ENCODE peak calls at places on chromosomes 4 and X, in ten cellular contexts. One of them, this sample, is unnamed.
A peak's percentile ranks its signal among the peaks of the same experiment; 100 is the strongest.

GRCh38 chr4:144174401-144175067 is 34.0 kb upstream of the GYPA start:
- DNase-seq in endodermal cell: no peak
- DNase-seq in foreskin fibroblast: peak; percentile 37
- DNase-seq in epithelial cell of esophagus: peak; percentile 75
- DNase-seq in fibroblast of lung: peak; percentile 58
- DNase-seq in MCF 10A: peak; percentile 66
- DNase-seq in endothelial cell: peak; percentile 6
- DNase-seq in cardiac fibroblast: peak; percentile 82
- DNase-seq in HFFc6: peak; percentile 66
- DNase-seq in AG10803: peak; percentile 60
- DNase-seq in this sample: no peak

GRCh38 chrX:103012945-103013344 is 51.0 kb downstream of the BEX1 start:
- DNase-seq in epithelial cell of esophagus: no peak
- DNase-seq in MCF 10A: peak; percentile 3
- DNase-seq in cardiac fibroblast: no peak
- DNase-seq in foreskin fibroblast: no peak
- DNase-seq in fibroblast of lung: no peak
- DNase-seq in endothelial cell: no peak
- DNase-seq in HFFc6: no peak
- DNase-seq in endodermal cell: no peak
- DNase-seq in AG10803: no peak
- DNase-seq in this sample: no peak

GRCh38 chrX:131734621-131735020 is 190.7 kb downstream of the OR13H1 start:
- DNase-seq in fibroblast of lung: peak; percentile 61
- DNase-seq in foreskin fibroblast: no peak
- DNase-seq in epithelial cell of esophagus: no peak
- DNase-seq in endodermal cell: no peak
- DNase-seq in MCF 10A: peak; percentile 88
- DNase-seq in AG10803: no peak
- DNase-seq in HFFc6: no peak
- DNase-seq in endothelial cell: no peak
- DNase-seq in cardiac fibroblast: no peak
- DNase-seq in this sample: no peak

GRCh38 chr4:61373901-61374611 is 173.9 kb downstream of the ADGRL3 start:
- DNase-seq in HFFc6: no peak
- DNase-seq in endodermal cell: no peak
- DNase-seq in epithelial cell of esophagus: peak; percentile 61
- DNase-seq in fibroblast of lung: peak; percentile 74
- DNase-seq in MCF 10A: peak; percentile 64
- DNase-seq in endothelial cell: no peak
- DNase-seq in foreskin fibroblast: peak; percentile 19
- DNase-seq in cardiac fibroblast: peak; percentile 82
- DNase-seq in AG10803: no peak
- DNase-seq in this sample: no peak

GRCh38 chr4:8377103-8378075 is 63.1 kb downstream of the ACOX3 start:
- DNase-seq in MCF 10A: no peak
- DNase-seq in fibroblast of lung: no peak
- DNase-seq in cardiac fibroblast: no peak
- DNase-seq in HFFc6: no peak
- DNase-seq in endothelial cell: no peak
- DNase-seq in epithelial cell of esophagus: no peak
- DNase-seq in foreskin fibroblast: no peak
- DNase-seq in AG10803: no peak
- DNase-seq in endodermal cell: no peak
- DNase-seq in this sample: no peak

GRCh38 chrX:47723689-47724088 is 64.7 kb upstream of the UXT start:
- DNase-seq in MCF 10A: no peak
- DNase-seq in foreskin fibroblast: no peak
- DNase-seq in endothelial cell: peak; percentile 4
- DNase-seq in cardiac fibroblast: no peak
- DNase-seq in epithelial cell of esophagus: no peak
- DNase-seq in fibroblast of lung: no peak
- DNase-seq in HFFc6: no peak
- DNase-seq in AG10803: no peak
- DNase-seq in endodermal cell: peak; percentile 77
- DNase-seq in this sample: no peak

GRCh38 chr4:101019313-101019712 is 328.0 kb downstream of the PPP3CA start:
- DNase-seq in cardiac fibroblast: no peak
- DNase-seq in MCF 10A: no peak
- DNase-seq in fibroblast of lung: no peak
- DNase-seq in endothelial cell: no peak
- DNase-seq in epithelial cell of esophagus: no peak
- DNase-seq in endodermal cell: peak; percentile 49
- DNase-seq in HFFc6: no peak
- DNase-seq in AG10803: no peak
- DNase-seq in foreskin fibroblast: no peak
- DNase-seq in this sample: no peak

GRCh38 chr4:151035321-151035720 is 20.2 kb upstream of the LRBA start:
- DNase-seq in AG10803: no peak
- DNase-seq in epithelial cell of esophagus: peak; percentile 80
- DNase-seq in endodermal cell: no peak
- DNase-seq in MCF 10A: no peak
- DNase-seq in HFFc6: no peak
- DNase-seq in cardiac fibroblast: no peak
- DNase-seq in foreskin fibroblast: no peak
- DNase-seq in fibroblast of lung: no peak
- DNase-seq in endothelial cell: no peak
- DNase-seq in this sample: no peak

GRCh38 chrX:32673193-32673592 is 538.2 kb downstream of the DMD start:
- DNase-seq in HFFc6: no peak
- DNase-seq in endothelial cell: no peak
- DNase-seq in MCF 10A: peak; percentile 28
- DNase-seq in cardiac fibroblast: peak; percentile 39
- DNase-seq in epithelial cell of esophagus: peak; percentile 16
- DNase-seq in foreskin fibroblast: no peak
- DNase-seq in AG10803: no peak
- DNase-seq in endodermal cell: no peak
- DNase-seq in fibroblast of lung: no peak
- DNase-seq in this sample: no peak

GRCh38 chr4:24686866-24687672 is 102.7 kb upstream of the DHX15 start:
- DNase-seq in foreskin fibroblast: peak; percentile 2
- DNase-seq in fibroblast of lung: no peak
- DNase-seq in endothelial cell: no peak
- DNase-seq in epithelial cell of esophagus: peak; percentile 78
- DNase-seq in HFFc6: no peak
- DNase-seq in MCF 10A: peak; percentile 52
- DNase-seq in cardiac fibroblast: peak; percentile 17
- DNase-seq in AG10803: peak; percentile 8
- DNase-seq in endodermal cell: peak; percentile 87
- DNase-seq in this sample: peak; percentile 55
- TF ChIP-seq CTCF in foreskin fibroblast: peak; percentile 30
- TF ChIP-seq CTCF in fibroblast of lung: peak; percentile 45
- TF ChIP-seq CTCF in endothelial cell: peak; percentile 82
- TF ChIP-seq CTCF in epithelial cell of esophagus: peak; percentile 43
- TF ChIP-seq CTCF in HFFc6: peak; percentile 68
- TF ChIP-seq CTCF in MCF 10A: peak; percentile 30
- TF ChIP-seq CTCF in cardiac fibroblast: peak; percentile 42
- TF ChIP-seq CTCF in AG10803: peak; percentile 32
- TF ChIP-seq CTCF in endodermal cell: peak; percentile 98
- TF ChIP-seq CTCF in this sample: peak; percentile 60

GRCh38 chr4:186189656-186190055 is 1.7 kb upstream of the CYP4V2 start:
- DNase-seq in epithelial cell of esophagus: no peak
- DNase-seq in foreskin fibroblast: no peak
- DNase-seq in endothelial cell: no peak
- DNase-seq in HFFc6: no peak
- DNase-seq in endodermal cell: no peak
- DNase-seq in cardiac fibroblast: no peak
- DNase-seq in fibroblast of lung: no peak
- DNase-seq in MCF 10A: no peak
- DNase-seq in AG10803: no peak
- DNase-seq in this sample: no peak

GRCh38 chr4:186192068-186192751 is 843 bp downstream of the CYP4V2 start:
- DNase-seq in AG10803: peak; percentile 53
- DNase-seq in endothelial cell: peak; percentile 43
- DNase-seq in endodermal cell: peak; percentile 80
- DNase-seq in cardiac fibroblast: peak; percentile 60
- DNase-seq in foreskin fibroblast: peak; percentile 33
- DNase-seq in HFFc6: peak; percentile 3
- DNase-seq in fibroblast of lung: peak; percentile 56
- DNase-seq in MCF 10A: peak; percentile 48
- DNase-seq in epithelial cell of esophagus: peak; percentile 30
- DNase-seq in this sample: peak; percentile 30

GRCh38 chr4:186191266-186192067 is at the start of gene CYP4V2:
- DNase-seq in MCF 10A: peak; percentile 71
- DNase-seq in HFFc6: peak; percentile 61
- DNase-seq in endodermal cell: peak; percentile 88
- DNase-seq in endothelial cell: peak; percentile 76
- DNase-seq in AG10803: peak; percentile 79
- DNase-seq in cardiac fibroblast: peak; percentile 80
- DNase-seq in fibroblast of lung: peak; percentile 79
- DNase-seq in foreskin fibroblast: peak; percentile 77
- DNase-seq in epithelial cell of esophagus: peak; percentile 76
- DNase-seq in this sample: peak; percentile 74

GRCh38 chr4:186188107-186188506 is 3.3 kb upstream of the CYP4V2 start:
- DNase-seq in AG10803: no peak
- DNase-seq in HFFc6: no peak
- DNase-seq in epithelial cell of esophagus: no peak
- DNase-seq in endothelial cell: no peak
- DNase-seq in cardiac fibroblast: no peak
- DNase-seq in fibroblast of lung: no peak
- DNase-seq in MCF 10A: no peak
- DNase-seq in foreskin fibroblast: no peak
- DNase-seq in endodermal cell: no peak
- DNase-seq in this sample: no peak

GRCh38 chr4:186190456-186191265 is 706 bp upstream of the CYP4V2 start:
- DNase-seq in foreskin fibroblast: peak; percentile 6
- DNase-seq in fibroblast of lung: peak; percentile 21
- DNase-seq in cardiac fibroblast: peak; percentile 33
- DNase-seq in epithelial cell of esophagus: peak; percentile 15
- DNase-seq in MCF 10A: no peak
- DNase-seq in AG10803: peak; percentile 10
- DNase-seq in endodermal cell: no peak
- DNase-seq in endothelial cell: peak; percentile 26
- DNase-seq in HFFc6: no peak
- DNase-seq in this sample: peak; percentile 52
- TF ChIP-seq CTCF in foreskin fibroblast: peak; percentile 4
- TF ChIP-seq CTCF in fibroblast of lung: no peak
- TF ChIP-seq CTCF in cardiac fibroblast: no peak
- TF ChIP-seq CTCF in epithelial cell of esophagus: no peak
- TF ChIP-seq CTCF in MCF 10A: no peak
- TF ChIP-seq CTCF in AG10803: peak; percentile 8
- TF ChIP-seq CTCF in endodermal cell: peak; percentile 48
- TF ChIP-seq CTCF in endothelial cell: no peak
- TF ChIP-seq CTCF in HFFc6: peak; percentile 9
- TF ChIP-seq CTCF in this sample: no peak

GRCh38 chrX:154485150-154486051 is 1.0 kb downstream of the UBL4A start:
- DNase-seq in fibroblast of lung: no peak
- DNase-seq in MCF 10A: no peak
- DNase-seq in epithelial cell of esophagus: no peak
- DNase-seq in foreskin fibroblast: no peak
- DNase-seq in cardiac fibroblast: peak; percentile 5
- DNase-seq in AG10803: no peak
- DNase-seq in HFFc6: no peak
- DNase-seq in endodermal cell: peak; percentile 54
- DNase-seq in endothelial cell: no peak
- DNase-seq in this sample: no peak
- TF ChIP-seq CTCF in fibroblast of lung: no peak
- TF ChIP-seq CTCF in MCF 10A: no peak
- TF ChIP-seq CTCF in epithelial cell of esophagus: no peak
- TF ChIP-seq CTCF in foreskin fibroblast: no peak
- TF ChIP-seq CTCF in cardiac fibroblast: no peak
- TF ChIP-seq CTCF in AG10803: no peak
- TF ChIP-seq CTCF in HFFc6: no peak
- TF ChIP-seq CTCF in endodermal cell: no peak
- TF ChIP-seq CTCF in endothelial cell: no peak
- TF ChIP-seq CTCF in this sample: no peak

GRCh38 chrX:46554942-46555341 is 9.7 kb upstream of the ZNF674 start:
- DNase-seq in MCF 10A: no peak
- DNase-seq in epithelial cell of esophagus: peak; percentile 47
- DNase-seq in HFFc6: peak; percentile 35
- DNase-seq in foreskin fibroblast: no peak
- DNase-seq in endothelial cell: no peak
- DNase-seq in endodermal cell: no peak
- DNase-seq in AG10803: peak; percentile 57
- DNase-seq in cardiac fibroblast: peak; percentile 60
- DNase-seq in fibroblast of lung: no peak
- DNase-seq in this sample: no peak
- TF ChIP-seq CTCF in MCF 10A: peak; percentile 28
- TF ChIP-seq CTCF in epithelial cell of esophagus: peak; percentile 12
- TF ChIP-seq CTCF in HFFc6: peak; percentile 66
- TF ChIP-seq CTCF in foreskin fibroblast: no peak
- TF ChIP-seq CTCF in endothelial cell: no peak
- TF ChIP-seq CTCF in endodermal cell: peak; percentile 21
- TF ChIP-seq CTCF in AG10803: peak; percentile 51
- TF ChIP-seq CTCF in cardiac fibroblast: peak; percentile 30
- TF ChIP-seq CTCF in fibroblast of lung: peak; percentile 32
- TF ChIP-seq CTCF in this sample: no peak

This sample was measured in nephron progenitor cell.